ENCODE peak calls at places on chromosome 1, in eight cellular contexts. X, G, Z, A, E, W, C and S are unnamed samples. For H3K27me3, the result is how much of the 10 kb centered on the place peaks cover.

GRCh38 chr1:185514296-185514695 is 197.3 kb upstream of the IVNS1ABP start:
- DNase-seq in X (no peak), G (no peak), Z (no peak), A (no peak), E (no peak), W (no peak), C (no peak), S (no peak)

GRCh38 chr1:211935448-211935970 is 99.8 kb downstream of the INTS7 start:
- DNase-seq in X (no peak), G (no peak), Z (no peak), A (no peak), E (no peak), W (no peak), C (no peak), S (no peak)

GRCh38 chr1:11952455-11953109 is 18.1 kb downstream of the PLOD1 start:
- DNase-seq in X (no peak), G (no peak), Z (no peak), A (no peak), E (no peak), W (no peak), C (no peak), S (no peak)

GRCh38 chr1:221766210-221766609 is 24.3 kb upstream of the DUSP10 start:
- DNase-seq in X (no peak), G (no peak), Z (no peak), A (no peak), E (no peak), W (no peak), C (no peak), S (no peak)

GRCh38 chr1:192461684-192462083 is 113.9 kb upstream of the RGS1 start:
- DNase-seq in X (no peak), G (no peak), Z (peak), A (no peak), E (no peak), W (no peak), C (no peak), S (no peak)

GRCh38 chr1:213988639-213989070 is 882 bp downstream of the PROX1 start:
- DNase-seq in X (no peak), G (no peak), Z (no peak), A (peak), E (no peak), W (peak), C (no peak), S (no peak)

GRCh38 chr1:227218870-227219578 is 99.3 kb downstream of the CDC42BPA start:
- DNase-seq in X (no peak), G (no peak), Z (no peak), A (no peak), E (no peak), W (peak), C (no peak), S (no peak)

GRCh38 chr1:147534386-147534785 is 6.9 kb upstream of the BCL9 start:
- DNase-seq in X (no peak), G (no peak), Z (no peak), A (no peak), E (no peak), W (peak), C (no peak), S (no peak)

GRCh38 chr1:19047373-19047772 is 90.9 kb upstream of the IFFO2 start:
- DNase-seq in X (no peak), G (no peak), Z (no peak), A (no peak), E (peak), W (no peak), C (no peak), S (no peak)

GRCh38 chr1:55926906-55927471 is 652.4 kb downstream of the PLPP3 start:
- DNase-seq in X (no peak), G (no peak), Z (no peak), A (no peak), E (no peak), W (no peak), C (no peak), S (no peak)

GRCh38 chr1:40788561-40789341 is 5.2 kb downstream of the KCNQ4 start:
- DNase-seq in X (no peak), G (no peak), Z (no peak), A (no peak), E (no peak), W (no peak), C (no peak), S (no peak)

GRCh38 chr1:204348197-204348596 is 11.5 kb downstream of the PLEKHA6 start:
- DNase-seq in X (no peak), G (no peak), Z (no peak), A (no peak), E (no peak), W (no peak), C (no peak), S (no peak)

GRCh38 chr1:110224240-110224995 is 14.3 kb downstream of the KCNC4 start:
- DNase-seq in X (no peak), G (no peak), Z (no peak), A (no peak), E (no peak), W (no peak), C (no peak), S (no peak)

GRCh38 chr1:44484155-44484688 is 79.2 kb downstream of the RNF220 start:
- DNase-seq in X (no peak), G (no peak), Z (no peak), A (no peak), E (no peak), W (peak), C (no peak), S (no peak)

GRCh38 chr1:201511925-201512539 is 5.1 kb upstream of the CSRP1 start:
- DNase-seq in X (peak), G (no peak), Z (no peak), A (no peak), E (peak), W (peak), C (peak), S (peak)

GRCh38 chr1:211722277-211723175 is 47.1 kb upstream of the NEK2 start:
- DNase-seq in X (no peak), G (peak), Z (no peak), A (no peak), E (no peak), W (no peak), C (no peak), S (no peak)

GRCh38 chr1:116179886-116180474 is 68.8 kb downstream of the MAB21L3 start:
- DNase-seq in X (no peak), G (no peak), Z (no peak), A (no peak), E (no peak), W (no peak), C (no peak), S (no peak)
- H3K27ac ChIP-seq in X (no peak), G (no peak), Z (no peak), A (no peak), E (no peak), W (no peak), C (no peak), S (no peak)

DNA sequence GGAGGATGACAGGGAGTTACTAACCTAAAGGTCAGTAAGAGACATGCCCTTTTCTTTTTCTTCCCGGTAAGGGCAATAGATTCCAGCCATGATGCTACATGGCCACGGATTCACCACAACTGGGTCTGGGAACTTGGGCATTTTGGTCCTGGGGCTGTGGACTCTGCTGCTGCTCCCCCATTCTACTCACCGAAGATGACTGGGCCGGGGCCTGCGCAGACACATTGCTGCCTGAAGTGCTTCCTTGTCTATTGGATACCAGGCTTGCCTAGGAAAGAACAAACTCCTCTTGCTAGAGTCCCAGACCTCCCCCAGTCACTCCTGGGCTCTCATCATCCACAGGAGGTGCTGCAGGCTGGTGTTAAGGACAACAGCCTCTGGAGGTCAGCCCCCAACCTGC is 49.9 kb upstream of the A3GALT2 start:
- DNase-seq in X (no peak), G (no peak), Z (no peak), A (no peak), E (no peak), W (no peak), C (no peak), S (no peak)
- H3K27me3 ChIP-seq in X (under half), G (under half), Z (under half), A (under half), E (under half), W (under half), C (under half), S (under half)

GRCh38 chr1:32275424-32275823 is 16.5 kb upstream of the HDAC1 start:
- DNase-seq in X (no peak), G (peak), Z (no peak), A (no peak), E (no peak), W (no peak), C (no peak), S (no peak)
- TF ChIP-seq CTCF in X (no peak), G (no peak), Z (no peak), A (no peak), E (no peak), W (no peak), C (no peak), S (no peak)

GRCh38 chr1:35536551-35537162 is 20.5 kb downstream of the KIAA0319L start:
- DNase-seq in X (no peak), G (no peak), Z (no peak), A (no peak), E (no peak), W (no peak), C (no peak), S (no peak)

GRCh38 chr1:35535243-35535642 is 22.0 kb downstream of the KIAA0319L start:
- DNase-seq in X (no peak), G (no peak), Z (no peak), A (no peak), E (no peak), W (no peak), C (no peak), S (no peak)

GRCh38 chr1:35537788-35538187 is 19.4 kb downstream of the KIAA0319L start:
- DNase-seq in X (no peak), G (no peak), Z (no peak), A (no peak), E (no peak), W (no peak), C (no peak), S (no peak)

GRCh38 chr1:35539073-35539823 is 18.0 kb downstream of the KIAA0319L start:
- DNase-seq in X (no peak), G (no peak), Z (no peak), A (no peak), E (no peak), W (no peak), C (no peak), S (peak)

DNA sequence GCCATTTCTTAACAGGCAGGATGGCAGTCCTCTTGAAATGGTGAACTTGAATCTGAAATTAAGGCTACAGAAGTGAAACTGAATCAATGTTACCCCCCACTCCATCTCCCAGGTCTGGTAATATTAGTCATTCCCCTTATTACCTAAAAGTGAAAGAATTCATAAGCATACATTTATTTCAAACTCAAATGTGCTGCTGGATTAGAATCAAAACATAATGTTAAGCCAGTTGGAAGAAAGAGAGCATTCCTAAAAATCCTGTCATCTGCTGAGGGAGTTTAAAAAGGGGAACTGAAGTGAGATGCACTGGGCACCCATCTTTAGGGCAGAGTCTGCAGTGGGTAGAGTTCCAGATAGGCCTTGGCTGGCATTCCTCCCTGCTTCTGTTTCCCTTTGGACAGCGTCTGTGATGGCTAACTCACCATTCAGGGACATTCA is 17.4 kb downstream of the KIAA0319L start:
- DNase-seq in X (no peak), G (no peak), Z (no peak), A (no peak), E (no peak), W (no peak), C (no peak), S (no peak)
- H3K27ac ChIP-seq in X (peak), G (no peak), Z (no peak), A (peak), E (peak), W (no peak), C (peak), S (peak)

GRCh38 chr1:37782491-37782890 is 11.2 kb upstream of the MANEAL start:
- DNase-seq in X (no peak), G (no peak), Z (no peak), A (no peak), E (no peak), W (no peak), C (no peak), S (no peak)
- H3K27me3 ChIP-seq in X (under half), G (under half), Z (under half), A (under half), E (half or more), W (under half), C (under half), S (under half)

GRCh38 chr1:172818841-172819527 is 160.1 kb downstream of the FASLG start:
- DNase-seq in X (no peak), G (no peak), Z (no peak), A (no peak), E (no peak), W (peak), C (no peak), S (no peak)
- TF ChIP-seq CTCF in X (no peak), G (no peak), Z (no peak), A (no peak), E (no peak), W (no peak), C (no peak), S (no peak)

DNA sequence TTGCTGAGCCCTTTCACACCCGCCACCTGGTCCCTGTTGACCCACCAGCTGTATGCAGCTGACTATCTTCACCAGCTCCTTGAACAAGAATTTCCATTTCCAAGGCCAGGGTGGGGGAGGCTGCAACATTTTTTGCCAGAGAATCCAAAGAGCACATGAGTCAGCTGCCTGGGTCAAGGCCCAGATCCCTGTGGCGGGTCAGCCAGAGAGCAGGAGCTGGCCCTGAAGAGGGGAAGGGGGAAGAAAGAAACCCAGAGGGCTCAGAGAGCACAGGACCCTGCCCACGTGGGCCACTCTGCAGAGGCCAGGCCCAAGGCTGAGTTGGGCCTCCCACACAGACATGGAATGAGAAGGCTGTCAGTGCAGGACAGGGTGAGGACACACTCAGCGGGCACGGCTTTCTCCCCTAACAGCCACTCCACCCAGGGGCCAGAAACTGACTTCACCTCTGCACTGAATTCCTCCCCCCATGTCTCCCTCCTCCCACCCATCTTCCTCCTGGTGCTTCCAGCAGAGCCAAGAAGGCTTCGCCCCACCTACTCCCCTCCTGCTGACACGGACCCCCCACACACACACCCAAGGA is 28.9 kb downstream of the S100A6 start:
- DNase-seq in X (peak), G (no peak), Z (peak), A (peak), E (peak), W (peak), C (peak), S (no peak)
- H3K27ac ChIP-seq in X (peak), G (no peak), Z (no peak), A (peak), E (peak), W (peak), C (peak), S (no peak)